ENCODE peak calls at places on chromosomes 5 and 9, in seven cellular contexts. L, O, F, A, B, Z and V are unnamed samples.

GRCh38 chr5:85604378-85604777 is 1013.4 kb upstream of the COX7C start:
- DNase-seq in L (no peak), O (no peak), F (no peak), A (no peak), B (no peak), Z (no peak), V (no peak)

GRCh38 chr5:64767959-64768357 is 533 bp downstream of the SREK1IP1 start:
- DNase-seq in L (no peak), O (no peak), F (no peak), A (peak), B (peak), Z (peak), V (peak)

GRCh38 chr5:28165116-28165515 is 1126.7 kb upstream of the CDH9 start:
- DNase-seq in L (no peak), O (no peak), F (no peak), A (no peak), B (peak), Z (peak), V (no peak)

GRCh38 chr9:72363226-72363625 is 1.8 kb downstream of the ZFAND5 start:
- DNase-seq in L (no peak), O (no peak), F (no peak), A (no peak), B (no peak), Z (no peak), V (no peak)

GRCh38 chr5:166369817-166370216 is 1921.6 kb upstream of the WWC1 start:
- DNase-seq in L (no peak), O (no peak), F (no peak), A (no peak), B (no peak), Z (no peak), V (no peak)

GRCh38 chr9:137439158-137439714 is 1.9 kb downstream of the ENTPD8 start:
- DNase-seq in L (no peak), O (no peak), F (no peak), A (no peak), B (no peak), Z (no peak), V (no peak)

GRCh38 chr5:34833991-34834793 is 4.8 kb upstream of the TTC23L start:
- DNase-seq in L (no peak), O (no peak), F (no peak), A (no peak), B (no peak), Z (no peak), V (no peak)

GRCh38 chr5:124515494-124516222 is 230.8 kb downstream of the ZNF608 start:
- DNase-seq in L (no peak), O (no peak), F (no peak), A (no peak), B (no peak), Z (no peak), V (no peak)

GRCh38 chr9:129885018-129885669 is 49.9 kb downstream of the USP20 start:
- DNase-seq in L (no peak), O (no peak), F (no peak), A (peak), B (no peak), Z (no peak), V (peak)

GRCh38 chr5:33423018-33423630 is 17.6 kb upstream of the TARS1 start:
- DNase-seq in L (no peak), O (peak), F (peak), A (no peak), B (peak), Z (no peak), V (peak)

GRCh38 chr5:135456238-135457099 is 4.3 kb upstream of the TIFAB start:
- DNase-seq in L (peak), O (no peak), F (no peak), A (no peak), B (peak), Z (peak), V (no peak)

GRCh38 chr5:17219431-17219830 is 2.0 kb downstream of the BASP1 start:
- DNase-seq in L (no peak), O (no peak), F (no peak), A (no peak), B (no peak), Z (no peak), V (no peak)

GRCh38 chr5:59188415-59189225 is 605.7 kb downstream of the RAB3C start:
- DNase-seq in L (peak), O (peak), F (no peak), A (peak), B (peak), Z (peak), V (peak)

GRCh38 chr5:148267972-148268371 is 622 bp upstream of the SPINK13 start:
- DNase-seq in L (no peak), O (no peak), F (no peak), A (no peak), B (no peak), Z (no peak), V (no peak)

GRCh38 chr9:28289732-28290131 is 716.5 kb upstream of the C9orf72 start:
- DNase-seq in L (no peak), O (no peak), F (no peak), A (no peak), B (no peak), Z (no peak), V (no peak)

GRCh38 chr9:108889649-108890067 is 27.6 kb downstream of the ACTL7A start:
- DNase-seq in L (no peak), O (no peak), F (no peak), A (no peak), B (peak), Z (peak), V (no peak)

GRCh38 chr5:149205625-149206523 is 64.6 kb downstream of the ABLIM3 start:
- DNase-seq in L (peak), O (no peak), F (no peak), A (no peak), B (peak), Z (peak), V (no peak)

GRCh38 chr9:34558911-34559615 is 30.5 kb downstream of the CNTFR start:
- DNase-seq in L (no peak), O (no peak), F (no peak), A (no peak), B (no peak), Z (no peak), V (no peak)

GRCh38 chr5:154385236-154385512 is 60.6 kb upstream of the SAP30L start:
- DNase-seq in L (no peak), O (no peak), F (no peak), A (no peak), B (no peak), Z (no peak), V (no peak)

GRCh38 chr9:17871213-17871890 is 292.5 kb downstream of the SH3GL2 start:
- DNase-seq in L (no peak), O (no peak), F (no peak), A (no peak), B (no peak), Z (no peak), V (no peak)

GRCh38 chr9:130171226-130172148 is 717 bp upstream of the NCS1 start:
- DNase-seq in L (no peak), O (no peak), F (no peak), A (no peak), B (no peak), Z (no peak), V (no peak)

GRCh38 chr5:74953961-74954720 is 88.0 kb upstream of the FAM169A start:
- DNase-seq in L (no peak), O (no peak), F (no peak), A (no peak), B (peak), Z (peak), V (no peak)

GRCh38 chr5:969421-969839 is 39.2 kb upstream of the NKD2 start:
- DNase-seq in L (no peak), O (peak), F (no peak), A (no peak), B (peak), Z (no peak), V (no peak)

GRCh38 chr5:157442989-157443619 is 16.9 kb upstream of the NIPAL4 start:
- DNase-seq in L (no peak), O (no peak), F (no peak), A (no peak), B (no peak), Z (no peak), V (no peak)

GRCh38 chr5:157511656-157512644 is 51.9 kb downstream of the NIPAL4 start:
- DNase-seq in L (peak), O (no peak), F (peak), A (peak), B (peak), Z (peak), V (peak)

GRCh38 chr5:133977858-133978257 is 9.4 kb upstream of the C5orf15 start:
- DNase-seq in L (no peak), O (no peak), F (no peak), A (no peak), B (peak), Z (peak), V (no peak)

GRCh38 chr5:121628783-121629182 is 222.9 kb upstream of the FTMT start:
- DNase-seq in L (no peak), O (no peak), F (no peak), A (no peak), B (no peak), Z (no peak), V (no peak)

GRCh38 chr9:33017283-33018041 is 7.6 kb upstream of the DNAJA1 start:
- DNase-seq in L (no peak), O (no peak), F (no peak), A (no peak), B (no peak), Z (no peak), V (no peak)

GRCh38 chr9:19988281-19988680 is 199.4 kb upstream of the SLC24A2 start:
- DNase-seq in L (no peak), O (peak), F (no peak), A (no peak), B (no peak), Z (no peak), V (no peak)

GRCh38 chr9:113626735-113627495 is 163.4 kb downstream of the RGS3 start:
- DNase-seq in L (no peak), O (no peak), F (no peak), A (no peak), B (no peak), Z (no peak), V (no peak)

GRCh38 chr9:95874989-95875304 is 544 bp upstream of the ERCC6L2 start:
- DNase-seq in L (no peak), O (no peak), F (no peak), A (peak), B (no peak), Z (peak), V (peak)

GRCh38 chr9:86413966-86414880 is 60.0 kb upstream of the TUT7 start:
- DNase-seq in L (no peak), O (peak), F (no peak), A (peak), B (peak), Z (no peak), V (peak)

GRCh38 chr5:50711280-50711679 is 44.8 kb downstream of the PARP8 start:
- DNase-seq in L (no peak), O (no peak), F (no peak), A (peak), B (peak), Z (peak), V (no peak)

GRCh38 chr9:28848671-28849070 is 1275.4 kb upstream of the C9orf72 start:
- DNase-seq in L (no peak), O (no peak), F (no peak), A (no peak), B (no peak), Z (no peak), V (no peak)

GRCh38 chr5:40484495-40484894 is 195.2 kb upstream of the PTGER4 start:
- DNase-seq in L (no peak), O (no peak), F (no peak), A (no peak), B (no peak), Z (no peak), V (no peak)